ENCODE peak calls at places on chromosomes 16 and 17, in ten cellular contexts. X, N, F, I, E, Q, V, Z, P and K are unnamed samples.

GRCh38 chr17:3860939-3861338 is 14.9 kb upstream of the NCBP3 start:
- DNase-seq in P (no peak), V (no peak), Z (no peak), F (no peak), E (no peak), I (no peak), X (no peak), N (no peak), Q (no peak), K (no peak)

GRCh38 chr17:77892469-77893143 is 65.9 kb upstream of the TNRC6C start:
- DNase-seq in N (no peak), I (no peak), Q (no peak), V (peak; percentile 66), X (no peak), F (no peak), Z (peak; percentile 54), E (peak; percentile 58), P (no peak), K (no peak)

GRCh38 chr16:27365142-27366089 is 36.6 kb upstream of the IL21R start:
- DNase-seq in N (no peak), F (peak; percentile 84), P (no peak), V (no peak), Q (no peak), E (no peak), I (no peak), X (peak; percentile 9), Z (no peak), K (no peak)

GRCh38 chr16:66115373-66115772 is 251.1 kb upstream of the CDH5 start:
- DNase-seq in I (no peak), X (no peak), N (no peak), Z (no peak), E (no peak), Q (no peak), F (no peak), P (no peak), V (no peak), K (no peak)

GRCh38 chr17:34311291-34311690 is 7.9 kb upstream of the CCL8 start:
- DNase-seq in V (no peak), Q (no peak), P (no peak), Z (no peak), F (no peak), N (no peak), I (no peak), E (no peak), X (no peak), K (no peak)

GRCh38 chr17:81402530-81402941 is 7.3 kb downstream of the BAHCC1 start:
- DNase-seq in E (no peak), F (no peak), P (no peak), I (no peak), X (no peak), N (no peak), Q (no peak), Z (no peak), V (no peak), K (no peak)

GRCh38 chr17:77098884-77099545 is 41.8 kb upstream of the SEC14L1 start:
- DNase-seq in N (peak; percentile 59), F (peak; percentile 85), E (no peak), P (peak; percentile 49), V (no peak), I (peak; percentile 69), Q (no peak), X (peak; percentile 88), Z (no peak), K (no peak)

GRCh38 chr16:8861563-8862308 is 7.1 kb downstream of the CARHSP1 start:
- DNase-seq in Q (no peak), N (no peak), P (no peak), Z (no peak), I (no peak), F (no peak), X (no peak), E (no peak), V (no peak), K (no peak)

GRCh38 chr17:13086142-13086769 is 68.4 kb upstream of the ELAC2 start:
- DNase-seq in E (no peak), X (peak; percentile 93), P (no peak), V (no peak), Q (no peak), Z (no peak), F (no peak), N (peak; percentile 4), I (no peak), K (no peak)

GRCh38 chr16:70529051-70529777 is 5.6 kb downstream of the SF3B3 start:
- DNase-seq in Z (no peak), E (no peak), Q (peak; percentile 62), P (no peak), V (no peak), N (peak; percentile 26), F (peak; percentile 79), X (peak; percentile 72), I (no peak), K (no peak)

GRCh38 chr16:67249762-67250327 is 1.1 kb downstream of the SLC9A5 start:
- DNase-seq in Q (no peak), V (no peak), I (no peak), E (no peak), P (no peak), Z (no peak), N (no peak), F (peak; percentile 35), X (no peak), K (no peak)

GRCh38 chr17:68511254-68511670 is 968 bp upstream of the PRKAR1A start:
- DNase-seq in F (no peak), Z (no peak), I (no peak), Q (peak; percentile 58), E (no peak), N (no peak), V (no peak), P (no peak), X (no peak), K (no peak)

GRCh38 chr17:66915204-66915611 is 49.3 kb upstream of the CACNG4 start:
- DNase-seq in V (no peak), I (no peak), F (no peak), N (no peak), P (no peak), E (no peak), X (no peak), Q (peak; percentile 64), Z (peak; percentile 87), K (no peak)
- TF ChIP-seq CTCF in V (no peak), I (peak; percentile 6), F (peak; percentile 36), N (peak; percentile 38), P (no peak), E (peak; percentile 19), X (peak; percentile 22), Q (peak; percentile 47), Z (peak; percentile 84), K (peak; percentile 31)

DNA sequence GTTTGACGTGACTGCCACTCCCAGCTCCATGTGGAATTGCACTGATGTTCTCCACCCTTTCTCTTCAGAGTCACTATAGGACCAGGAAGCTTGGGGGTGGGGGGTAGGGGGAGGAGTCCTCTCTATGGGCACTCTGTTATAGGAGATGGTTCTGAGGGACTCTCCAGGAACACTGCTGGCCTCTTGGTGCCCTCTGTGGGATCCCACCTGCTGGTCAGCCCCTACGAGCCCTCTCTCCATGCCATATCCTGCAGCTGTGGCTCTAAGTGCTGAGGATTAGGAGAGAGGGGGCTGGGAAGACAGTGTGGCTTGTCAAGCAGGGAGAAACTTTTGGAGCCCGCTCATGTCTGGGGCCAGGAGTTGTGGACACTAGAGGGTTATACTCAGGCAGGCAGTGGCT is 3.7 kb upstream of the NGFR start:
- DNase-seq in F (no peak), X (no peak), E (no peak), Z (no peak), N (no peak), I (no peak), Q (no peak), P (no peak), V (no peak), K (no peak)
- TF ChIP-seq CTCF in F (no peak), X (no peak), E (no peak), Z (no peak), N (no peak), I (no peak), Q (no peak), P (no peak), V (no peak), K (no peak)

GRCh38 chr16:81405702-81406113 is 38.9 kb upstream of the CMIP start:
- DNase-seq in F (peak; percentile 92), I (no peak), Z (peak; percentile 92), P (no peak), N (peak; percentile 31), E (no peak), Q (peak; percentile 96), X (peak; percentile 84), V (no peak), K (no peak)
- TF ChIP-seq CTCF in F (peak; percentile 5), I (no peak), Z (peak; percentile 33), P (no peak), N (peak; percentile 29), E (no peak), Q (no peak), X (peak; percentile 16), V (no peak), K (no peak)

GRCh38 chr17:80221401-80221800 is 1.2 kb downstream of the SLC26A11 start:
- DNase-seq in V (no peak), N (no peak), Q (no peak), P (no peak), X (no peak), F (no peak), E (no peak), I (no peak), Z (no peak), K (no peak)

GRCh38 chr17:80220709-80221215 is 535 bp downstream of the SLC26A11 start:
- DNase-seq in E (no peak), Z (no peak), N (no peak), Q (peak; percentile 46), V (no peak), F (no peak), P (no peak), X (no peak), I (no peak), K (peak; percentile 53)

GRCh38 chr17:80219013-80219776 is 938 bp downstream of the SGSH start:
- DNase-seq in P (peak; percentile 89), Z (no peak), N (peak; percentile 33), I (peak; percentile 61), X (peak; percentile 82), E (peak; percentile 89), V (no peak), Q (peak; percentile 44), F (peak; percentile 80), K (no peak)

GRCh38 chr17:80218391-80218790 is 1.7 kb downstream of the SGSH start:
- DNase-seq in I (no peak), E (no peak), X (no peak), Z (no peak), N (no peak), Q (no peak), V (no peak), P (no peak), F (no peak), K (no peak)

DNA sequence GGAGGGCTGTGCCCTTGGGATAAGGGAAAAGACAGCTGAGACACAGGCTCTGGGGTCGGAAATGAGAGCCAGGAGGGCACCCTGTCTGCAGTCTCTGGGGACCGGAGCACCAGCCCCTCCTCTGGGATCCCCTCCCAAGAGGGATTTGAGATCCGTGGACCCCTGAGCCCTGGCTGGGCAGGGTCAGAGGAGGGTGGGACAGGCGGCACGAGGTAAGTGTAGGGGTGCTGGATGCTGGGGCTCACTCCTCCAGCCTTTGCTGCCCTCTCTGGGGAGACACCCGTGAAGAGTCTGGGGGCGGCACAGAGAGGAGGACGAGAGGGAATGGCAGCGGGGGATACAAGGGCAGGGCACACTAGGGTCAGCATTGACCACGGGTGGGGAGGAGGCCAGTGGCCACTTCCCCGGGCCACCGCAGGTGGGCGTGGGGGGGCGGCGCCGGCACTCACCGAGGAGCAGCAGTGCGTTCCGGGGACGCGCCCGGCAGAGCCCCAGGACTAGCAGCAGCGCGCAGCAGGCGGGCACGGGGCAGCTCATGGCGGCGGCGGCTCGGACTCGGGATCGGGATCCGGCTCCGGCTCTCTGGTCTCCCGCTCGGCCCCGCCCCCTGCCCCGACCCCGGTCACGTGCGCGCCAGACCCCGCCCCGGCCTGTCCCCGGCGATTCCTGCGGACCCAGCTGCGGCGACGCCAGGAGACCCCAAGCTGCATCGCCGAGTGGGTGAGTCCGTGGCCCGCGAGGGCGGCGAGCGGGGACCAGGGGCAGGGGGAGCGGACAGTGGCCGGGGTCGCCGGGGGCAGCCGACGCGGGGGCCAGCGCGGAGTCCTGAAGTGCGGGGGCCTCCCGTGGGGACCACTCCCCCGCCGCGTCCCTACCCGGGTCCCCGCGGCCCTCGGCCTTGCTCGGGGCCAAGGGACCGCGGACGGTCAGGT is at the start of the genes SGSH and SLC26A11:
- DNase-seq in Z (peak; percentile 49), V (peak; percentile 94), Q (peak; percentile 99), N (no peak), F (peak; percentile 45), X (peak; percentile 52), P (peak; percentile 61), E (peak; percentile 92), I (peak; percentile 85), K (peak; percentile 99)
- TF ChIP-seq CTCF in Z (no peak), V (no peak), Q (no peak), N (no peak), F (no peak), X (no peak), P (no peak), E (no peak), I (peak; percentile 24), K (no peak)